ENCODE peak calls at places on chromosomes 5 and 9, in six cellular contexts. E, B, K, I, R and O are unnamed samples.

GRCh38 chr5:108769352-108769751 is 21.7 kb downstream of the FER start:
- ATAC-seq in E (no peak), B (no peak), I (no peak), K (no peak), R (no peak), O (no peak)

GRCh38 chr5:5544094-5544663 is 121.7 kb downstream of the ICE1 start:
- ATAC-seq in K (no peak), R (peak), I (no peak), E (no peak), B (peak), O (no peak)

GRCh38 chr9:87853843-87854242 is 28.8 kb upstream of the SPATA31E1 start:
- ATAC-seq in I (no peak), K (no peak), B (no peak), R (no peak), E (no peak), O (no peak)

GRCh38 chr5:62142351-62142750 is 163.7 kb upstream of the KIF2A start:
- ATAC-seq in K (no peak), I (no peak), R (no peak), E (no peak), B (no peak), O (no peak)

GRCh38 chr9:89659473-89660256 is 54.9 kb downstream of the GADD45G start:
- ATAC-seq in R (no peak), K (no peak), E (no peak), B (no peak), I (no peak), O (no peak)

GRCh38 chr5:135319928-135320606 is 79.0 kb downstream of the MACROH2A1 start:
- ATAC-seq in E (no peak), B (no peak), I (no peak), R (no peak), K (no peak), O (no peak)

GRCh38 chr5:151741678-151742423 is 16.6 kb downstream of the ATOX1 start:
- ATAC-seq in I (no peak), B (no peak), K (no peak), R (no peak), E (no peak), O (no peak)

GRCh38 chr5:54671111-54671531 is 153.6 kb downstream of the SNX18 start:
- ATAC-seq in I (peak), B (peak), K (peak), E (no peak), R (peak), O (no peak)

GRCh38 chr9:77759391-77759790 is 111.3 kb upstream of the GNA14 start:
- ATAC-seq in I (no peak), E (no peak), R (no peak), B (no peak), K (no peak), O (no peak)

GRCh38 chr9:109482391-109482916 is 15.7 kb downstream of the PTPN3 start:
- ATAC-seq in B (no peak), I (no peak), R (no peak), K (no peak), E (no peak), O (peak)

GRCh38 chr9:89841456-89841855 is 236.6 kb downstream of the GADD45G start:
- ATAC-seq in I (no peak), E (no peak), B (no peak), K (no peak), R (no peak), O (no peak)

GRCh38 chr9:134895849-134896833 is 15.5 kb downstream of the FCN2 start:
- ATAC-seq in K (peak), R (peak), B (peak), E (no peak), I (peak), O (no peak)

GRCh38 chr9:100690438-100690837 is 112.6 kb downstream of the CAVIN4 start:
- ATAC-seq in E (peak), I (no peak), R (no peak), B (no peak), K (no peak), O (no peak)

GRCh38 chr9:35338086-35338485 is 151.8 kb upstream of the RUSC2 start:
- ATAC-seq in K (no peak), I (no peak), E (no peak), R (no peak), B (no peak), O (no peak)

GRCh38 chr9:3807601-3808000 is 281.8 kb upstream of the RFX3 start:
- ATAC-seq in R (no peak), K (no peak), I (no peak), B (no peak), E (no peak), O (no peak)

GRCh38 chr5:125408582-125409069 is 662.2 kb upstream of the ZNF608 start:
- ATAC-seq in E (peak), B (no peak), K (peak), R (peak), I (peak), O (no peak)

GRCh38 chr5:77960863-77961396 is 184.8 kb upstream of the TBCA start:
- ATAC-seq in I (no peak), B (no peak), K (no peak), R (no peak), E (peak), O (no peak)

GRCh38 chr5:149358294-149358651 is 427 bp downstream of the PCYOX1L start:
- ATAC-seq in E (peak), I (peak), B (peak), R (peak), K (peak), O (no peak)

GRCh38 chr9:4689687-4690104 is 10.3 kb downstream of the CDC37L1 start:
- ATAC-seq in E (peak), K (no peak), B (peak), R (peak), I (peak), O (peak)

GRCh38 chr5:77155179-77155839 is 55.2 kb upstream of the PDE8B start:
- ATAC-seq in B (no peak), K (no peak), E (peak), R (no peak), I (no peak), O (peak)

GRCh38 chr9:101380295-101380694 is 4.5 kb downstream of the BAAT start:
- ATAC-seq in R (no peak), I (no peak), B (no peak), K (no peak), E (no peak), O (no peak)

GRCh38 chr5:172706796-172707195 is 64.2 kb downstream of the DUSP1 start:
- ATAC-seq in K (no peak), I (no peak), R (no peak), B (no peak), E (no peak), O (no peak)

GRCh38 chr5:77086611-77087483 is at the start of gene ZBED3:
- ATAC-seq in R (peak), I (peak), B (peak), K (peak), E (peak), O (peak)

GRCh38 chr9:22645893-22646292 is 199.3 kb downstream of the DMRTA1 start:
- ATAC-seq in K (no peak), B (no peak), R (no peak), I (no peak), E (no peak), O (no peak)

GRCh38 chr9:113677057-113677456 is 199.1 kb upstream of the ZNF618 start:
- ATAC-seq in I (no peak), E (peak), K (no peak), R (peak), B (peak), O (no peak)

GRCh38 chr5:168059111-168059510 is 232.3 kb upstream of the WWC1 start:
- ATAC-seq in B (no peak), K (no peak), I (no peak), R (no peak), E (no peak), O (no peak)

GRCh38 chr5:13385066-13385465 is 559.4 kb downstream of the DNAH5 start:
- ATAC-seq in E (no peak), K (no peak), I (no peak), B (no peak), R (no peak), O (no peak)

GRCh38 chr5:122585111-122585415 is 189.8 kb upstream of the SNX2 start:
- ATAC-seq in B (no peak), R (no peak), I (no peak), E (no peak), K (no peak), O (no peak)

GRCh38 chr9:94782367-94783120 is 56.0 kb downstream of the AOPEP start:
- ATAC-seq in R (peak), K (no peak), I (peak), B (no peak), E (no peak), O (no peak)

GRCh38 chr9:77933019-77933418 is 98.6 kb downstream of the GNAQ start:
- ATAC-seq in E (no peak), K (no peak), B (no peak), I (no peak), R (peak), O (no peak)

GRCh38 chr5:125011014-125011413 is 264.6 kb upstream of the ZNF608 start:
- ATAC-seq in B (no peak), R (no peak), E (no peak), I (no peak), K (no peak), O (no peak)

GRCh38 chr5:97000391-97000790 is 64.5 kb downstream of the LNPEP start:
- ATAC-seq in R (no peak), K (no peak), B (no peak), E (no peak), I (no peak), O (no peak)

GRCh38 chr9:23751614-23752013 is 74.4 kb downstream of the ELAVL2 start:
- ATAC-seq in R (no peak), I (no peak), K (no peak), B (no peak), E (no peak), O (no peak)